ENCODE peak calls at places on chromosomes 16 and 17, in nine cellular contexts. J is fibroblast of lung, R is heart right ventricle, S is HFF-Myc, I is MCF 10A, L is AG04449, B is adrenal gland, E is HFFc6, Q is GM20000. A is an unnamed sample.

GRCh38 chr16:2474877-2475412 is at the start of gene TBC1D24:
- DNase-seq in J (peak; percentile 62), R (peak; percentile 84), S (no peak), I (peak; percentile 79), L (no peak), B (peak; percentile 88), E (peak; percentile 74), Q (peak; percentile 100), A (peak; percentile 85)

GRCh38 chr17:10888858-10889257 is 51.0 kb upstream of the PIRT start:
- DNase-seq in J (no peak), R (no peak), S (no peak), I (no peak), L (no peak), B (no peak), E (no peak), Q (no peak), A (no peak)

GRCh38 chr17:3923466-3924190 is 7.4 kb upstream of the P2RX1 start:
- DNase-seq in J (no peak), R (no peak), S (no peak), I (no peak), L (no peak), B (no peak), E (no peak), Q (no peak), A (no peak)

GRCh38 chr17:66354472-66354871 is 52.1 kb downstream of the PRKCA start:
- DNase-seq in J (peak; percentile 36), R (no peak), S (no peak), I (no peak), L (no peak), B (no peak), E (no peak), Q (no peak), A (no peak)

GRCh38 chr17:30413109-30413508 is 34.4 kb downstream of the CPD start:
- DNase-seq in J (peak; percentile 39), R (no peak), S (no peak), I (peak; percentile 35), L (no peak), B (no peak), E (peak; percentile 43), Q (no peak), A (no peak)

GRCh38 chr17:67063146-67063545 is 18.8 kb downstream of the CACNG1 start:
- DNase-seq in J (no peak), R (no peak), S (no peak), I (no peak), L (no peak), B (no peak), E (peak; percentile 17), Q (no peak), A (no peak)

GRCh38 chr16:10090816-10091215 is 91.4 kb downstream of the GRIN2A start:
- DNase-seq in J (peak; percentile 86), R (no peak), S (no peak), I (peak; percentile 31), L (no peak), B (no peak), E (peak; percentile 83), Q (no peak), A (no peak)

GRCh38 chr16:73965591-73965990 is 331.0 kb upstream of the PSMD7 start:
- DNase-seq in J (no peak), R (no peak), S (no peak), I (no peak), L (no peak), B (no peak), E (no peak), Q (no peak), A (no peak)

GRCh38 chr17:20191066-20191465 is 181.9 kb downstream of the SPECC1 start:
- DNase-seq in J (peak; percentile 95), R (no peak), S (peak; percentile 89), I (peak; percentile 90), L (no peak), B (no peak), E (peak; percentile 84), Q (no peak), A (no peak)

GRCh38 chr17:17809527-17810373 is 27.0 kb downstream of the SREBF1 start:
- DNase-seq in J (peak; percentile 43), R (peak; percentile 56), S (no peak), I (no peak), L (no peak), B (peak; percentile 72), E (no peak), Q (no peak), A (no peak)

GRCh38 chr16:75550211-75550662 is 5.8 kb downstream of the TMEM231 start:
- DNase-seq in J (peak; percentile 55), R (peak; percentile 82), S (no peak), I (peak; percentile 82), L (no peak), B (peak; percentile 51), E (peak; percentile 25), Q (peak; percentile 69), A (peak; percentile 47)

GRCh38 chr16:14465799-14466198 is 164.3 kb downstream of the PARN start:
- DNase-seq in J (no peak), R (no peak), S (no peak), I (no peak), L (no peak), B (no peak), E (no peak), Q (no peak), A (no peak)

GRCh38 chr16:10577305-10578202 is 2.8 kb downstream of the EMP2 start:
- DNase-seq in J (no peak), R (peak; percentile 66), S (no peak), I (no peak), L (peak; percentile 14), B (peak; percentile 7), E (peak; percentile 38), Q (no peak), A (no peak)

GRCh38 chr17:80889897-80890550 is 101.6 kb upstream of the CHMP6 start:
- DNase-seq in J (no peak), R (no peak), S (no peak), I (no peak), L (no peak), B (no peak), E (no peak), Q (no peak), A (peak; percentile 65)

GRCh38 chr16:73067671-73068545 is 20.0 kb upstream of the ZFHX3 start:
- DNase-seq in J (no peak), R (no peak), S (no peak), I (no peak), L (no peak), B (no peak), E (no peak), Q (no peak), A (no peak)

GRCh38 chr16:61792194-61792904 is 243.9 kb downstream of the CDH8 start:
- DNase-seq in J (peak; percentile 97), R (no peak), S (peak; percentile 10), I (peak; percentile 33), L (peak; percentile 97), B (no peak), E (peak; percentile 66), Q (no peak), A (no peak)

GRCh38 chr16:22786284-22786683 is 27.7 kb upstream of the HS3ST2 start:
- DNase-seq in J (no peak), R (no peak), S (no peak), I (no peak), L (no peak), B (no peak), E (no peak), Q (no peak), A (peak; percentile 2)
- TF ChIP-seq CTCF in J (no peak), R (no peak), S (no peak), I (no peak), L (no peak), B (no peak), E (no peak), Q (no peak), A (no peak)

DNA sequence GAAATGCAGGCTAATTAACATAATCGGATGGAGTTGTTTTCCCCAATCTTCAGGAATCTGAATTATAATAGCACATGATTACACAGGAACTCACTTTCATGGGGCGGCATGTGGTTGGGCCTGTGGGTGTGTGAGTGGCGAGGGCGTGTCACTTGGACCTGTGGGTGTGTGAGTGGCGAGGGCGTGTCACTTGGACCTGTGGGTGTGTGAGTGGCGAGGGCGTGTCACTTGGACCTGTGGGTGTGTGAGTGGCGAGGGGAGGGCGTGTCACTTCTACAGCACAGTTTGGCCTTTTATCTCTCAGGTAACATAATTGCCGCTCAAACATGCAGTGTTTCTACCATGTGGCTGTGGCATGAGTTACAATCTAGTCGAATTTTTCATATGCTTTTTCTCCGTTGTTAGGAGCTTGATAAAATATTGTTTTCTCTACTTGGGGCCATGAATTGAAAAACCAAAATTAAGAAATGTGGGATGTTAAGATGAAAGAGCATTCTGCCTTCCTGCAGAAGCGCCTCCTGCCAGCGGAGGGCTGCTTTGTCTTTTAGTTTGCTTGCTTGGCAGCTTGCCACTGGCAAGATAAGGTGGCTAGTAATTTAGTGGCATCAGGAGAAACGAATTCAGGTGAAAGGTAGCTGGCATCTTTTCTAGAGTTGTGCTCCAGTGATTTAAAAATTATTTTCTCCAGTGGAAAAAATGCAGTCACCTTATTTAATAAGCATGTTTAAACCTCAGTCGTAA is 36.2 kb downstream of the USP10 start:
- DNase-seq in J (peak; percentile 38), R (peak; percentile 45), S (no peak), I (peak; percentile 36), L (no peak), B (peak; percentile 72), E (no peak), Q (no peak), A (no peak)
- TF ChIP-seq CTCF in J (no peak), R (peak; percentile 27), S (no peak), I (no peak), L (no peak), B (peak; percentile 8), E (peak; percentile 10), Q (no peak), A (peak; percentile 14)

DNA sequence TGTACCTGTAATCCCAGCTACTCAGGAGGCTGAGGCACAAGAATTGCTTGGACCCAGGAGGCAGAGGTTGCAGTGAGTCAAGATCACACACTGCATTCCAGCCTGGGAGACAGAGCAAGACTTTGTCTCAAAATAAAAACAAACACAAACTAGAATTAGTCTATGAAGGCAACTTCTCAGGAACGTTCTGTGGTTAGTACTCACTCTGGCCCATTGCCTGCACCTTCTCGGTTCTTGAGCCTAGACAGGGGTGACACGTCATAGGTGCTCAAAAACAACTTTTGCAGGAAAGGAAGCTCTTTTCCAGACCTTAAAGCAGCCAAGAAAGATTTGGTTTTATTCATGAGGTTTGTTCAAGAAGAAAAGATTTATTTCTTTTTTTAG is 22.3 kb upstream of the CNOT1 start:
- DNase-seq in J (peak; percentile 72), R (no peak), S (no peak), I (peak; percentile 47), L (peak; percentile 40), B (no peak), E (peak; percentile 72), Q (no peak), A (no peak)
- TF ChIP-seq CTCF in J (no peak), R (no peak), S (no peak), I (no peak), L (no peak), B (no peak), E (no peak), Q (no peak), A (no peak)

GRCh38 chr17:54277868-54278267 is 455.1 kb downstream of the KIF2B start:
- DNase-seq in J (no peak), R (no peak), S (no peak), I (no peak), L (no peak), B (no peak), E (no peak), Q (no peak), A (no peak)
- TF ChIP-seq CTCF in J (no peak), R (no peak), S (no peak), I (no peak), L (no peak), B (no peak), E (no peak), Q (no peak), A (no peak)

A was measured in activated CD8-positive, alpha-beta T cell treated with anti-CD3 and anti-CD28 coated beads for 36 hours.